ENCODE peak calls at places on chromosomes 3 and 15, in seven cellular contexts. One of them, this sample, is unnamed.
A peak's percentile ranks its signal among the peaks of the same experiment; 100 is the strongest.

GRCh38 chr15:71610991-71611720 is 199.2 kb upstream of the NR2E3 start:
- DNase-seq in OCI-LY7: no peak
- DNase-seq in A549: no peak
- DNase-seq in mesenchymal stem cell: no peak
- DNase-seq in PC-9: no peak
- DNase-seq in heart left ventricle: no peak
- DNase-seq in psoas muscle: no peak
- DNase-seq in this sample: no peak

GRCh38 chr3:72273615-72274014 is 488.7 kb upstream of the PROK2 start:
- DNase-seq in OCI-LY7: no peak
- DNase-seq in A549: no peak
- DNase-seq in mesenchymal stem cell: peak; percentile 87
- DNase-seq in PC-9: no peak
- DNase-seq in heart left ventricle: no peak
- DNase-seq in psoas muscle: no peak
- DNase-seq in this sample: no peak

GRCh38 chr15:59335197-59335786 is 37.4 kb downstream of the MYO1E start:
- DNase-seq in OCI-LY7: no peak
- DNase-seq in A549: no peak
- DNase-seq in mesenchymal stem cell: no peak
- DNase-seq in PC-9: no peak
- DNase-seq in heart left ventricle: no peak
- DNase-seq in psoas muscle: no peak
- DNase-seq in this sample: no peak

GRCh38 chr3:187318819-187319616 is 27.5 kb upstream of the MASP1 start:
- DNase-seq in OCI-LY7: peak; percentile 69
- DNase-seq in A549: peak; percentile 49
- DNase-seq in mesenchymal stem cell: peak; percentile 68
- DNase-seq in PC-9: peak; percentile 49
- DNase-seq in heart left ventricle: peak; percentile 42
- DNase-seq in psoas muscle: no peak
- DNase-seq in this sample: peak; percentile 82

GRCh38 chr15:88467073-88467934 is at the start of the genes MRPL46 and MRPS11:
- DNase-seq in OCI-LY7: peak; percentile 94
- DNase-seq in A549: peak; percentile 92
- DNase-seq in mesenchymal stem cell: peak; percentile 91
- DNase-seq in PC-9: peak; percentile 81
- DNase-seq in heart left ventricle: peak; percentile 91
- DNase-seq in psoas muscle: peak; percentile 95
- DNase-seq in this sample: peak; percentile 94

GRCh38 chr15:90367578-90367977 is 15.5 kb downstream of the ZNF774 start:
- DNase-seq in OCI-LY7: no peak
- DNase-seq in A549: no peak
- DNase-seq in mesenchymal stem cell: peak; percentile 43
- DNase-seq in PC-9: no peak
- DNase-seq in heart left ventricle: no peak
- DNase-seq in psoas muscle: no peak
- DNase-seq in this sample: no peak

GRCh38 chr15:61558172-61559146 is 329.4 kb upstream of the RORA start:
- DNase-seq in OCI-LY7: no peak
- DNase-seq in A549: no peak
- DNase-seq in mesenchymal stem cell: no peak
- DNase-seq in PC-9: no peak
- DNase-seq in heart left ventricle: no peak
- DNase-seq in psoas muscle: no peak
- DNase-seq in this sample: no peak

GRCh38 chr3:46298871-46299607 is 54.9 kb upstream of the CCR2 start:
- DNase-seq in OCI-LY7: no peak
- DNase-seq in A549: no peak
- DNase-seq in mesenchymal stem cell: no peak
- DNase-seq in PC-9: no peak
- DNase-seq in heart left ventricle: no peak
- DNase-seq in psoas muscle: no peak
- DNase-seq in this sample: no peak

GRCh38 chr3:46280105-46280797 is 38.0 kb downstream of the CCR3 start:
- DNase-seq in OCI-LY7: no peak
- DNase-seq in A549: no peak
- DNase-seq in mesenchymal stem cell: peak; percentile 9
- DNase-seq in PC-9: peak; percentile 31
- DNase-seq in heart left ventricle: no peak
- DNase-seq in psoas muscle: no peak
- DNase-seq in this sample: no peak

GRCh38 chr3:65979731-65980130 is 59.0 kb downstream of the MAGI1 start:
- DNase-seq in OCI-LY7: no peak
- DNase-seq in A549: no peak
- DNase-seq in mesenchymal stem cell: peak; percentile 63
- DNase-seq in PC-9: no peak
- DNase-seq in heart left ventricle: no peak
- DNase-seq in psoas muscle: no peak
- DNase-seq in this sample: no peak

GRCh38 chr15:89761009-89761831 is 10.2 kb upstream of the MESP1 start:
- DNase-seq in OCI-LY7: no peak
- DNase-seq in A549: no peak
- DNase-seq in mesenchymal stem cell: no peak
- DNase-seq in PC-9: peak; percentile 91
- DNase-seq in heart left ventricle: no peak
- DNase-seq in psoas muscle: no peak
- DNase-seq in this sample: no peak

GRCh38 chr3:39705351-39705900 is 104.0 kb upstream of the MYRIP start:
- DNase-seq in OCI-LY7: no peak
- DNase-seq in A549: no peak
- DNase-seq in mesenchymal stem cell: no peak
- DNase-seq in PC-9: no peak
- DNase-seq in heart left ventricle: no peak
- DNase-seq in psoas muscle: no peak
- DNase-seq in this sample: no peak

GRCh38 chr3:111073186-111073585 is 1.6 kb downstream of the NECTIN3 start:
- DNase-seq in OCI-LY7: no peak
- DNase-seq in A549: no peak
- DNase-seq in mesenchymal stem cell: peak; percentile 55
- DNase-seq in PC-9: no peak
- DNase-seq in heart left ventricle: no peak
- DNase-seq in psoas muscle: no peak
- DNase-seq in this sample: no peak
- H3K4me3 ChIP-seq in OCI-LY7: no peak overlapping the region
- H3K4me3 ChIP-seq in A549: peak overlapping the region; percentile 93
- H3K4me3 ChIP-seq in mesenchymal stem cell: no peak overlapping the region
- H3K4me3 ChIP-seq in PC-9: no peak overlapping the region
- H3K4me3 ChIP-seq in heart left ventricle: peak overlapping the region; percentile 88
- H3K4me3 ChIP-seq in psoas muscle: peak overlapping the region; percentile 91
- H3K4me3 ChIP-seq in this sample: peak overlapping the region; percentile 59

DNA sequence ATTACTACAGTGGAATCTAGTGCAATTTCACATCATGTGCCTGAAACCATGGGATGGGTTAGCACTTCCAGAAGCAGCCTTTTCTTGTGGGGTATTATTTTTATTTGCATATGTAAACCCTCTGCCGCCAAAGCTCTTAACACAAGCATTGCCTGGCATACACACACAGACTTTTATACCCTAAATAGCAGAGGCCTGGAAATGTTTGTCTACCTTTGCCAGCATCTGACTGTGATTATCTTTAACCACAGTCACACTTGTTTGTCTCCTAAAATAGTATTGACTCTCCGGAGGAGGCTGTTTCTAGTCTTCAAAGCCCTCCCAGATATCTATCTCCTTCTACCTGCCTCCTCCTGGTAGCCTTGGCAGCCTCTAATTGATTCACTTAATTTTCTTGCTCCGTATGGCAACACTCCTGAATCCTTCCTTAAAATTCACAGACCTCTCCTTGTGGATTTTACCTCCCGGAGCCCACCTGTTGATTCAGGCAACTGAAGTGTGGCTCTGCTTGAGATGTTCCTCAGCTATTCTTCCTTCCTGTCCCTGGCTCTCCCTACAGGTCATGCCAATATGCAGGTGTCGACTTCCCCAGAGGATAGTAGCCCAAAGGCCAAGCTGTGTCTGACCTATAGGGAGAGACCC is 127.1 kb upstream of the UMPS start:
- DNase-seq in OCI-LY7: no peak
- DNase-seq in A549: no peak
- DNase-seq in mesenchymal stem cell: no peak
- DNase-seq in PC-9: no peak
- DNase-seq in heart left ventricle: no peak
- DNase-seq in psoas muscle: no peak
- DNase-seq in this sample: no peak
- H3K27ac ChIP-seq in OCI-LY7: no peak overlapping the region
- H3K27ac ChIP-seq in A549: no peak overlapping the region
- H3K27ac ChIP-seq in mesenchymal stem cell: no peak overlapping the region
- H3K27ac ChIP-seq in PC-9: no peak overlapping the region
- H3K27ac ChIP-seq in heart left ventricle: peak overlapping the region; percentile 28
- H3K27ac ChIP-seq in psoas muscle: peak overlapping the region; percentile 85
- H3K27ac ChIP-seq in this sample: no peak overlapping the region

GRCh38 chr3:128804817-128805166 is 74.6 kb upstream of the ACAD9 start:
- DNase-seq in OCI-LY7: no peak
- DNase-seq in A549: no peak
- DNase-seq in mesenchymal stem cell: no peak
- DNase-seq in PC-9: no peak
- DNase-seq in heart left ventricle: no peak
- DNase-seq in psoas muscle: no peak
- DNase-seq in this sample: no peak
- H3K4me3 ChIP-seq in OCI-LY7: no peak overlapping the region
- H3K4me3 ChIP-seq in A549: no peak overlapping the region
- H3K4me3 ChIP-seq in mesenchymal stem cell: no peak overlapping the region
- H3K4me3 ChIP-seq in PC-9: no peak overlapping the region
- H3K4me3 ChIP-seq in heart left ventricle: peak overlapping the region; percentile 20
- H3K4me3 ChIP-seq in psoas muscle: peak overlapping the region; percentile 50
- H3K4me3 ChIP-seq in this sample: no peak overlapping the region

GRCh38 chr3:106255870-106256248 is 387.0 kb upstream of the CBLB start:
- DNase-seq in OCI-LY7: peak; percentile 97
- DNase-seq in A549: no peak
- DNase-seq in mesenchymal stem cell: no peak
- DNase-seq in PC-9: no peak
- DNase-seq in heart left ventricle: no peak
- DNase-seq in psoas muscle: no peak
- DNase-seq in this sample: no peak

GRCh38 chr3:106256249-106256957 is 387.6 kb upstream of the CBLB start:
- DNase-seq in OCI-LY7: peak; percentile 68
- DNase-seq in A549: no peak
- DNase-seq in mesenchymal stem cell: no peak
- DNase-seq in PC-9: no peak
- DNase-seq in heart left ventricle: no peak
- DNase-seq in psoas muscle: no peak
- DNase-seq in this sample: no peak

GRCh38 chr3:106261915-106262683 is 393.3 kb upstream of the CBLB start:
- DNase-seq in OCI-LY7: no peak
- DNase-seq in A549: no peak
- DNase-seq in mesenchymal stem cell: peak; percentile 87
- DNase-seq in PC-9: no peak
- DNase-seq in heart left ventricle: no peak
- DNase-seq in psoas muscle: no peak
- DNase-seq in this sample: no peak

GRCh38 chr3:106261396-106261795 is 392.6 kb upstream of the CBLB start:
- DNase-seq in OCI-LY7: no peak
- DNase-seq in A549: no peak
- DNase-seq in mesenchymal stem cell: peak; percentile 40
- DNase-seq in PC-9: no peak
- DNase-seq in heart left ventricle: no peak
- DNase-seq in psoas muscle: no peak
- DNase-seq in this sample: no peak

DNA sequence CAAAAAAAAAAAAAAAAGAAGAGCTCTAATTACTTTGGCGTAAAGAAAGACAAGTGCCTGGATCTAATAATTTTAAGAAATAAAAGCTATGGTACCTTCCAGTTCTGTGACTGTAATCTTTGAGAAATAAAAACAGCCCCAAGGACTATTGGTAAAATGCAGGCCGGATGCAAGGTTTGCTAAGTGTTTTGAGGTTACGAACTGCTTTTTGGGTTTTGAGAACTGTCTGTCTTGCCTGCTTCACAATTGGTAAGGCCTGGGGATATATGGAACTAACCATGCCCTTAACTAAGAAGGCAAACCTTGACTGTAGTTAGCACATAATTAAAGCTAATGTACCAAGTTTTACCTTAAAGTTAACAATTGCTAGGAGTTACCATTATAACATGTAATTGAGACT is 388.4 kb upstream of the CBLB start:
- DNase-seq in OCI-LY7: peak; percentile 41
- DNase-seq in A549: no peak
- DNase-seq in mesenchymal stem cell: no peak
- DNase-seq in PC-9: no peak
- DNase-seq in heart left ventricle: no peak
- DNase-seq in psoas muscle: no peak
- DNase-seq in this sample: no peak
- H3K27ac ChIP-seq in OCI-LY7: peak overlapping the region; percentile 97
- H3K27ac ChIP-seq in A549: no peak overlapping the region
- H3K27ac ChIP-seq in mesenchymal stem cell: no peak overlapping the region
- H3K27ac ChIP-seq in PC-9: no peak overlapping the region
- H3K27ac ChIP-seq in heart left ventricle: no peak overlapping the region
- H3K27ac ChIP-seq in psoas muscle: no peak overlapping the region
- H3K27ac ChIP-seq in this sample: no peak overlapping the region

DNA sequence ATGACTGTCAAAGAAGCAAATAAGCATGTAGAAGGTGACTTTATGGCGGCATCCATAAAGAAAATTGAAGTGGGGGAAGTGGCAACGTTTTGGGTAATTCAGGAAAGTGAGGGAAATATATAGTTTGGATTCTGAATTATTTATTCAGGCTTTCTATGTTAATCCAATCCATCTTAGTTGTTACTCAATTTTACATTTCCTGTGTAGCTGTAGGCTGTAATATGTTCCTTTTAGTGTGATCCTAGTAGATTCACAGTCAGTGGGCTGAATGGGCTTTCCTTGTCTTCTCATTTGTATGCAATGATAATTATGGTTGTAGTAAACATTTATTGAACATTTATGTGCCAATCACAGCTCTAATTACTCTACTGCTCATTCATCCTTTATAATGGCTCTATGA is 654.1 kb downstream of the EDEM1 start:
- DNase-seq in OCI-LY7: no peak
- DNase-seq in A549: no peak
- DNase-seq in mesenchymal stem cell: no peak
- DNase-seq in PC-9: no peak
- DNase-seq in heart left ventricle: no peak
- DNase-seq in psoas muscle: no peak
- DNase-seq in this sample: peak; percentile 76
- H3K4me3 ChIP-seq in OCI-LY7: no peak overlapping the region
- H3K4me3 ChIP-seq in A549: no peak overlapping the region
- H3K4me3 ChIP-seq in mesenchymal stem cell: no peak overlapping the region
- H3K4me3 ChIP-seq in PC-9: no peak overlapping the region
- H3K4me3 ChIP-seq in heart left ventricle: no peak overlapping the region
- H3K4me3 ChIP-seq in psoas muscle: no peak overlapping the region
- H3K4me3 ChIP-seq in this sample: no peak overlapping the region

DNA sequence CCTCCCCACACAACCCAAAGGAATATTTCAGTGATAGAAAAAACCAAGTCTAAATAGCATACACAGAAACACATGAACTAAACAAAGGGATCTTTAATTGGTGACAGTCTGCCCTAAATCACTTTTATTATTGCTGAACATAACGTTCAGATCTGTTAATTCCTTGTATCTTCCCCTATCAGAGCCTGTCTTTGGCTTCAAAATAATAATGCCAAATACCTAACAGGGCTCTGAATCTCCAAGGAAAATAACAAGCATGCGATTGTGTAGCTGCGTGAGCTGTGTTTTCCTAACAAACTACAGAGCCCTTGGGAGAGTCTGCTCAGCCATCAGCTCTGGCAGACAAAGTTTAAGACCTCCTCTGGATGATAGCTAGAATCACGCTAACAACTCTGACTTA is 1010.1 kb downstream of the ROBO1 start:
- DNase-seq in OCI-LY7: no peak
- DNase-seq in A549: no peak
- DNase-seq in mesenchymal stem cell: no peak
- DNase-seq in PC-9: no peak
- DNase-seq in heart left ventricle: no peak
- DNase-seq in psoas muscle: no peak
- DNase-seq in this sample: no peak
- H3K27ac ChIP-seq in OCI-LY7: no peak overlapping the region
- H3K27ac ChIP-seq in A549: no peak overlapping the region
- H3K27ac ChIP-seq in mesenchymal stem cell: no peak overlapping the region
- H3K27ac ChIP-seq in PC-9: no peak overlapping the region
- H3K27ac ChIP-seq in heart left ventricle: no peak overlapping the region
- H3K27ac ChIP-seq in psoas muscle: no peak overlapping the region
- H3K27ac ChIP-seq in this sample: peak overlapping the region; percentile 27

GRCh38 chr3:57820479-57820878 is 64.4 kb downstream of the SLMAP start:
- DNase-seq in OCI-LY7: no peak
- DNase-seq in A549: no peak
- DNase-seq in mesenchymal stem cell: no peak
- DNase-seq in PC-9: no peak
- DNase-seq in heart left ventricle: no peak
- DNase-seq in psoas muscle: no peak
- DNase-seq in this sample: no peak
- H3K4me3 ChIP-seq in OCI-LY7: no peak overlapping the region
- H3K4me3 ChIP-seq in A549: no peak overlapping the region
- H3K4me3 ChIP-seq in mesenchymal stem cell: no peak overlapping the region
- H3K4me3 ChIP-seq in PC-9: no peak overlapping the region
- H3K4me3 ChIP-seq in heart left ventricle: no peak overlapping the region
- H3K4me3 ChIP-seq in psoas muscle: no peak overlapping the region
- H3K4me3 ChIP-seq in this sample: no peak overlapping the region

This sample was measured in A673.